ENCODE peak calls at places on chromosomes 16 and 17, in five cellular contexts. S, Q, V, I and T are unnamed samples.

GRCh38 chr16:27824786-27825185 is 238.7 kb downstream of the GSG1L start:
- DNase-seq in S (no peak), Q (peak), V (no peak), I (no peak), T (no peak)

GRCh38 chr16:19601083-19601976 is 45.8 kb downstream of the VPS35L start:
- DNase-seq in S (peak), Q (no peak), V (peak), I (peak), T (peak)

GRCh38 chr17:41518789-41519449 is at the start of gene KRT15:
- DNase-seq in S (no peak), Q (no peak), V (no peak), I (peak), T (peak)

GRCh38 chr16:35398208-35398607 is 1938.8 kb downstream of the TP53TG3F start:
- DNase-seq in S (no peak), Q (no peak), V (peak), I (no peak), T (peak)

GRCh38 chr16:87333101-87333500 is 15.9 kb upstream of the C16orf95 start:
- DNase-seq in S (no peak), Q (peak), V (no peak), I (no peak), T (no peak)

GRCh38 chr17:73797594-73798110 is 153.4 kb upstream of the SDK2 start:
- DNase-seq in S (no peak), Q (no peak), V (no peak), I (no peak), T (no peak)

GRCh38 chr17:7523033-7523432 is 25.8 kb upstream of the TNFSF12 start:
- DNase-seq in S (peak), Q (no peak), V (peak), I (peak), T (no peak)

GRCh38 chr16:67951485-67951884 is 7.6 kb upstream of the LCAT start:
- DNase-seq in S (no peak), Q (peak), V (no peak), I (no peak), T (no peak)

GRCh38 chr17:29726721-29727252 is 104.1 kb upstream of the CORO6 start:
- DNase-seq in S (no peak), Q (no peak), V (peak), I (peak), T (no peak)

GRCh38 chr17:9144502-9145233 is 123.4 kb downstream of the NTN1 start:
- DNase-seq in S (no peak), Q (no peak), V (no peak), I (no peak), T (no peak)

GRCh38 chr17:39737761-39738567 is at the start of gene GRB7:
- DNase-seq in S (peak), Q (no peak), V (no peak), I (no peak), T (peak)

GRCh38 chr17:11948791-11949190 is 48.5 kb downstream of the ZNF18 start:
- DNase-seq in S (no peak), Q (no peak), V (no peak), I (peak), T (peak)

GRCh38 chr17:8145811-8146210 is 6.4 kb downstream of the PER1 start:
- DNase-seq in S (no peak), Q (no peak), V (no peak), I (no peak), T (no peak)

GRCh38 chr16:35523991-35524390 is 2064.6 kb downstream of the TP53TG3F start:
- DNase-seq in S (no peak), Q (no peak), V (no peak), I (no peak), T (no peak)

GRCh38 chr17:64063766-64064224 is 43.4 kb upstream of the ICAM2 start:
- DNase-seq in S (peak), Q (no peak), V (peak), I (peak), T (peak)

GRCh38 chr16:75080205-75081029 is 36.2 kb downstream of the LDHD start:
- DNase-seq in S (no peak), Q (no peak), V (no peak), I (peak), T (no peak)

GRCh38 chr17:45129940-45130639 is 2.2 kb downstream of the PLCD3 start:
- DNase-seq in S (no peak), Q (no peak), V (no peak), I (no peak), T (no peak)

GRCh38 chr17:8162232-8162996 is at the start of gene VAMP2:
- DNase-seq in S (peak), Q (peak), V (peak), I (peak), T (peak)

GRCh38 chr16:72072514-72073342 is 9.7 kb downstream of the HPR start:
- DNase-seq in S (no peak), Q (no peak), V (no peak), I (peak), T (no peak)

DNA sequence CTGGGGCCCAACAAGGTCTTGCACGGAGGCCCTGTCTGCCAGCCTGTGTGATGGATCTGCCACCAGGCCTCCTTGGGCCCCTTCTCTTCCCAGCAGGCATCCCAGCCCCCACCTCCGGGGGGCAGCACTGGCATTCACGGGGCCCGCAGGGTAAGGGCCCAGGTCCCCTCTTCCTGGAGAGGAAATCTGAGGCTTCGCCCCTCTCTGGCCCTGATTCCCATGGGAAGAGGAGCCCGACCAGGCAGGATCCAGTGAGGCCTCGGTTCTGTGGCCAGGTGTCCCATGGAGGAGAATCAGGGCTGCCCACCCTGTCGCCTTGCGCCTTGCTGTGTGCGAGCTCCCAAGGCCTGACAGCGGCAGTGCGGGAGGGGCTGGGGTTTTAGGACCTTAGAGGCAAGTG is 48.4 kb downstream of the PDPK1 start:
- DNase-seq in S (no peak), Q (no peak), V (peak), I (no peak), T (no peak)
- TF ChIP-seq CTCF in S (peak), Q (no peak), V (peak), I (no peak), T (no peak)

GRCh38 chr17:81402530-81402941 is 7.3 kb downstream of the BAHCC1 start:
- DNase-seq in S (no peak), Q (no peak), V (no peak), I (no peak), T (no peak)

GRCh38 chr17:81403671-81404534 is 8.6 kb downstream of the BAHCC1 start:
- DNase-seq in S (no peak), Q (no peak), V (no peak), I (no peak), T (no peak)

GRCh38 chr17:81401727-81402529 is 6.7 kb downstream of the BAHCC1 start:
- DNase-seq in S (no peak), Q (peak), V (peak), I (peak), T (peak)

GRCh38 chr17:81404557-81405165 is 9.4 kb downstream of the BAHCC1 start:
- DNase-seq in S (no peak), Q (no peak), V (no peak), I (no peak), T (no peak)

DNA sequence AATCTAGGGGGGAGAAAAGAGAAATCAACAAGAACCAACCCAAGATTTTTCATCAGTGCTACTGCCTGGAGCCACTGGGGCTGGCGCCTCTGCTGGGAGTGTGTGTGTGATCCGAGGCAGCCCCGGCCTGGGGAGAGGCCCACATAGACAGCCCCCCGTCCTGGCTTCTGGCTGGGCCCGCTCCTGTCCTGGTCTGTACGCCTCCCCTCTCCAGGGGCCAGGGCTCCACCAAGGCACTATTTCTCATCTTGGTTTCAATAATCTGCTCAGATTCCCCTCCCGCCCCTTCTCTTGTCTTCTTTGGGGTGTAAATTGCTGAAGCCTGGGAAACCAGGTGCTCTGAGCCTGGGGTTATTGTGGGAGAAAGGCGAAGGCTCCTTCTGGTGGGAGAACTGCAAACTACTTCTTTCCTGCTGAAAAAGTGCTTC is 7.8 kb downstream of the BAHCC1 start:
- DNase-seq in S (no peak), Q (no peak), V (no peak), I (no peak), T (no peak)
- TF ChIP-seq CTCF in S (no peak), Q (no peak), V (no peak), I (peak), T (no peak)

GRCh38 chr17:66610734-66611133 is 224.2 kb upstream of the CACNG5 start:
- DNase-seq in S (no peak), Q (no peak), V (no peak), I (no peak), T (no peak)

GRCh38 chr17:66604381-66604780 is 230.5 kb upstream of the CACNG5 start:
- DNase-seq in S (no peak), Q (no peak), V (no peak), I (no peak), T (no peak)

GRCh38 chr17:66602659-66603363 is 232.1 kb upstream of the CACNG5 start:
- DNase-seq in S (no peak), Q (no peak), V (no peak), I (peak), T (no peak)

GRCh38 chr17:66611397-66611796 is 223.5 kb upstream of the CACNG5 start:
- DNase-seq in S (no peak), Q (no peak), V (no peak), I (no peak), T (no peak)

GRCh38 chr17:66605561-66605960 is 229.4 kb upstream of the CACNG5 start:
- DNase-seq in S (no peak), Q (no peak), V (no peak), I (no peak), T (no peak)
- TF ChIP-seq CTCF in S (no peak), Q (no peak), V (no peak), I (no peak), T (no peak)

GRCh38 chr16:30063893-30064745 is 1.4 kb upstream of the ALDOA start:
- DNase-seq in S (peak), Q (peak), V (peak), I (no peak), T (peak)
- TF ChIP-seq CTCF in S (no peak), Q (peak), V (peak), I (no peak), T (peak)

GRCh38 chr16:88662222-88662842 is 559 bp downstream of the MVD start:
- DNase-seq in S (peak), Q (no peak), V (peak), I (no peak), T (no peak)

GRCh38 chr16:88665570-88665969 is 2.7 kb upstream of the MVD start:
- DNase-seq in S (no peak), Q (no peak), V (no peak), I (no peak), T (no peak)

GRCh38 chr16:88665148-88665547 is 2.3 kb upstream of the MVD start:
- DNase-seq in S (no peak), Q (no peak), V (no peak), I (no peak), T (no peak)

GRCh38 chr16:88659160-88659559 is 3.7 kb downstream of the MVD start:
- DNase-seq in S (no peak), Q (no peak), V (no peak), I (no peak), T (no peak)

DNA sequence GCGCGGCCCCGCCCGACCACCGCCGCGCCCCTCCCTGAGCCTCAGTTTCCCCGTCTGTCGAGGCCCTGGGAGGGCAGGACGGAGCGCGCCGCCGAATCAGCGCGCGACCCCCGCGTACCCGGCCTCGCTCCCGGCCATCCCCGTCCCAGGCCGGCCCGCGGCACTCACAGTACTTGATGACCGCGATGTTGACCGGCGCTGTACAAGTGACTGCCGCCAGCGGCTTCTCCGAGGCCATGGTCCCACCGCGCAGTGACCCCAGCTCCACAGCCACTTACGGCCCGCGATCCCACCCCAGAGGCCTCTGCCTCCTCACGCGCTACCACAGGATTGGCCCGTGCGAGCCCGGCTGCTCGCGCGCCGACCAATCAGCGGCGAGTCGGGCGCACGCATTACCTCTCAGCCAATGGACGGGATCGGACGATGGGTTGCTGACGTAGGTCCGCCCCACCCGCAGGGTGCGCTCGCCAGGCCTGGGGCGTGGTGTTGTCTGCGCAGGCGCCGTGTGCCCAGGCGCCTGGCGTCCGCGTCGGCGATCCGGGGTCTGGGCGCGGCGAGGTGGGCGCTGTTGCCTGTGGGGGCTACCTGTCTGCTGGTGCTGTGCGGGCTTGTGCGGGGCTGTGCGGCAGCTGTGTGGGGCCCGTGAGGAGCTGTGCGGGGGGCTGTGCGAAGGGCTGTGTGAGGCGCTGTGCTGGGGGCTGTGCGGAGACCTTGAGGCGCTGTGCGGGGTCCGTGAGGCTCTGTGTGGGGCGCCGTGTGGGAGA is at the start of gene MVD:
- DNase-seq in S (peak), Q (peak), V (peak), I (peak), T (peak)
- TF ChIP-seq CTCF in S (no peak), Q (no peak), V (peak), I (no peak), T (no peak)

GRCh38 chr16:66274335-66275110 is 92.0 kb upstream of the CDH5 start:
- DNase-seq in S (no peak), Q (peak), V (no peak), I (peak), T (peak)
- TF ChIP-seq CTCF in S (no peak), Q (peak), V (peak), I (peak), T (peak)

DNA sequence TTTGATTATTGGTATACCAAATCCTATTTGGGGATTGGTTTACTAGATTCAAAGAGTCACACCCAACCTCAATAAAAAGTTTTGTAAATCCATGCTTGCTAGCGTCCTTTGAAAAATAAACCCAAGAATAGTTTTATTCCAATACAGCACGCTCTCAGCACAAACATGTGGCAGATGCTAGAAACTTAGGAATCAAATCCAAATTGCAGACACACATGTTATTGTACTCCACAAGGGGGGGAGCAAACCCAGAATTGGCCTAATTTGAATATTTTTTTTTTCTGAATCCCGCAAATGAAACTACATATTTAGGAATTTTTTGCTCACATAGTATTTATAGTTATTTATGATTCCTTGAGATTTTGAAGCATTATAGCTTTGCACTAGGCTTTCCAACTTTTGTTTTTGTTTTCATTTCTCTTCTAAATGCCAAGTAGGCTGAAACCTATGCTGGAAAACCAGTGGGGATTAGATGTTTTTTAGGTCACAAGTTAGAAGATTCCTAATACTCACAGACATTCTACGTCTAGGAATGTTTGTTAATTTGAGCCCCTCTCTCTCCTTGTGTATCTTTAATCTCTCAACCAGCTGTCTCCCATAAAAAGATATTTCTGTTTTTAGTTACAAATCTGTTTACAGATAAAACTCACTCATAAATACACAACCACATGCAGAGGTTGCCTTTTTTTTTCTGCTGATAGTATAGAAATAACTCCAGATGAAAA is 59.3 kb upstream of the CDH11 start:
- DNase-seq in S (no peak), Q (no peak), V (no peak), I (no peak), T (no peak)
- TF ChIP-seq CTCF in S (no peak), Q (no peak), V (no peak), I (no peak), T (no peak)

GRCh38 chr16:52074133-52074532 is 472.8 kb downstream of the TOX3 start:
- DNase-seq in S (no peak), Q (no peak), V (no peak), I (no peak), T (no peak)
- TF ChIP-seq CTCF in S (no peak), Q (no peak), V (no peak), I (no peak), T (no peak)